ENCODE peak calls at places on chromosomes 12 and 14, in nine cellular contexts. N is CD14-positive monocyte, S is Calu3, P is GM12865, R is neural progenitor cell, A is cardiac fibroblast, K is hepatocyte, Q is Caco-2, U is hypothalamus. D is an unnamed sample.

GRCh38 chr12:126685636-126686035 is 1581.3 kb upstream of the TMEM132C start:
- DNase-seq in N (no peak), S (no peak), P (no peak), R (no peak), A (no peak), K (no peak), Q (no peak), U (no peak), D (no peak)

GRCh38 chr14:41830679-41831078 is 224.0 kb downstream of the LRFN5 start:
- DNase-seq in N (no peak), S (no peak), P (no peak), R (no peak), A (no peak), K (peak), Q (peak), U (no peak), D (no peak)

GRCh38 chr14:98698341-98698740 is 573.7 kb downstream of the BCL11B start:
- DNase-seq in N (no peak), S (no peak), P (no peak), R (no peak), A (no peak), K (no peak), Q (no peak), U (no peak), D (no peak)

GRCh38 chr12:22340143-22340542 is 5.6 kb upstream of the ST8SIA1 start:
- DNase-seq in N (peak), S (no peak), P (no peak), R (no peak), A (no peak), K (no peak), Q (no peak), U (no peak), D (no peak)

GRCh38 chr14:61388976-61389576 is 67.7 kb downstream of the PRKCH start:
- DNase-seq in N (no peak), S (peak), P (no peak), R (no peak), A (peak), K (no peak), Q (no peak), U (no peak), D (no peak)

GRCh38 chr12:58608711-58609110 is 311.6 kb downstream of the LRIG3 start:
- DNase-seq in N (no peak), S (no peak), P (no peak), R (no peak), A (no peak), K (no peak), Q (no peak), U (no peak), D (no peak)

GRCh38 chr12:51832708-51833107 is 15.8 kb downstream of the FIGNL2 start:
- DNase-seq in N (no peak), S (no peak), P (peak), R (no peak), A (no peak), K (no peak), Q (no peak), U (no peak), D (no peak)

GRCh38 chr12:91877461-91878230 is 268.0 kb downstream of the BTG1 start:
- DNase-seq in N (no peak), S (no peak), P (peak), R (no peak), A (no peak), K (no peak), Q (no peak), U (no peak), D (peak)